ENCODE peak calls at places on chromosomes 6 and 20, in eight cellular contexts. G, U, O, K, H, I, E and M are unnamed samples.

GRCh38 chr6:81766482-81767069 is 14.1 kb upstream of the TENT5A start:
- DNase-seq in G (no peak), U (no peak), O (no peak), K (peak), H (no peak), I (peak), E (peak), M (no peak)

GRCh38 chr6:41236276-41236675 is 8.1 kb downstream of the TREML4 start:
- DNase-seq in G (no peak), U (no peak), O (no peak), K (no peak), H (no peak), I (no peak), E (no peak), M (no peak)

GRCh38 chr6:34556031-34556471 is at the start of gene SPDEF:
- DNase-seq in G (no peak), U (no peak), O (no peak), K (peak), H (no peak), I (no peak), E (no peak), M (no peak)

GRCh38 chr6:7392402-7392801 is 2.8 kb downstream of the RIOK1 start:
- DNase-seq in G (no peak), U (no peak), O (no peak), K (no peak), H (no peak), I (no peak), E (no peak), M (no peak)

GRCh38 chr20:13995841-13996240 is 525 bp downstream of the MACROD2 start:
- DNase-seq in G (no peak), U (peak), O (peak), K (peak), H (peak), I (no peak), E (peak), M (no peak)

GRCh38 chr6:20200761-20201160 is 11.5 kb downstream of the MBOAT1 start:
- DNase-seq in G (no peak), U (no peak), O (no peak), K (peak), H (no peak), I (no peak), E (no peak), M (no peak)

GRCh38 chr20:20363449-20364015 is 4.4 kb upstream of the INSM1 start:
- DNase-seq in G (no peak), U (peak), O (no peak), K (no peak), H (no peak), I (no peak), E (no peak), M (no peak)

GRCh38 chr6:89657445-89658158 is 19.1 kb upstream of the LYRM2 start:
- DNase-seq in G (no peak), U (no peak), O (no peak), K (no peak), H (no peak), I (no peak), E (no peak), M (no peak)

GRCh38 chr6:169785566-169785965 is 34.1 kb downstream of the ERMARD start:
- DNase-seq in G (no peak), U (no peak), O (no peak), K (no peak), H (no peak), I (no peak), E (no peak), M (no peak)

GRCh38 chr6:36765190-36765941 is 67.7 kb downstream of the RAB44 start:
- DNase-seq in G (no peak), U (no peak), O (no peak), K (no peak), H (no peak), I (no peak), E (no peak), M (no peak)

GRCh38 chr6:72963946-72964345 is 261.4 kb downstream of the KHDC1L start:
- DNase-seq in G (no peak), U (no peak), O (no peak), K (no peak), H (no peak), I (peak), E (no peak), M (no peak)

GRCh38 chr20:23528867-23529431 is 38.0 kb downstream of the CST8 start:
- DNase-seq in G (no peak), U (no peak), O (no peak), K (no peak), H (no peak), I (no peak), E (no peak), M (no peak)

GRCh38 chr6:170137911-170138910 is 152.7 kb downstream of the DLL1 start:
- DNase-seq in G (no peak), U (no peak), O (peak), K (no peak), H (no peak), I (no peak), E (no peak), M (no peak)

GRCh38 chr6:35962779-35963570 is 42.1 kb upstream of the SRPK1 start:
- DNase-seq in G (no peak), U (no peak), O (no peak), K (no peak), H (no peak), I (no peak), E (no peak), M (no peak)

GRCh38 chr20:3174442-3175263 is 1.3 kb upstream of the LZTS3 start:
- DNase-seq in G (no peak), U (peak), O (no peak), K (no peak), H (no peak), I (peak), E (no peak), M (no peak)

GRCh38 chr20:53839423-53840176 is 230.8 kb downstream of the BCAS1 start:
- DNase-seq in G (no peak), U (no peak), O (peak), K (peak), H (peak), I (no peak), E (no peak), M (peak)

GRCh38 chr6:99467509-99468106 is 42.5 kb upstream of the PNISR start:
- DNase-seq in G (peak), U (peak), O (no peak), K (no peak), H (no peak), I (peak), E (no peak), M (peak)

GRCh38 chr20:34070079-34070439 is 42.0 kb downstream of the EIF2S2 start:
- DNase-seq in G (no peak), U (no peak), O (no peak), K (no peak), H (no peak), I (no peak), E (no peak), M (no peak)

GRCh38 chr20:9149796-9150195 is 80.9 kb downstream of the PLCB4 start:
- DNase-seq in G (no peak), U (no peak), O (no peak), K (no peak), H (no peak), I (no peak), E (no peak), M (no peak)

GRCh38 chr20:60268502-60268901 is 310.3 kb downstream of the CDH26 start:
- DNase-seq in G (no peak), U (no peak), O (no peak), K (no peak), H (no peak), I (no peak), E (no peak), M (no peak)

GRCh38 chr20:51584116-51584515 is 41.6 kb upstream of the NFATC2 start:
- DNase-seq in G (no peak), U (no peak), O (no peak), K (no peak), H (no peak), I (no peak), E (no peak), M (no peak)

GRCh38 chr6:170371588-170371987 is 65.0 kb downstream of the FAM120B start:
- DNase-seq in G (no peak), U (peak), O (no peak), K (no peak), H (no peak), I (peak), E (no peak), M (no peak)

GRCh38 chr20:36744764-36745191 is 1.1 kb downstream of the NDRG3 start:
- DNase-seq in G (no peak), U (peak), O (peak), K (no peak), H (peak), I (peak), E (no peak), M (no peak)

GRCh38 chr6:33750244-33750991 is 3.7 kb upstream of the IP6K3 start:
- DNase-seq in G (no peak), U (no peak), O (peak), K (no peak), H (no peak), I (no peak), E (peak), M (no peak)

GRCh38 chr6:52517502-52518278 is 59.2 kb downstream of the TRAM2 start:
- DNase-seq in G (peak), U (peak), O (peak), K (peak), H (peak), I (peak), E (peak), M (no peak)

GRCh38 chr20:39623584-39624234 is 661.6 kb downstream of the DHX35 start:
- DNase-seq in G (no peak), U (no peak), O (no peak), K (no peak), H (no peak), I (no peak), E (peak), M (no peak)

GRCh38 chr20:57074386-57074785 is 192.1 kb downstream of the BMP7 start:
- DNase-seq in G (no peak), U (no peak), O (no peak), K (no peak), H (no peak), I (no peak), E (no peak), M (no peak)

GRCh38 chr20:32685541-32686529 is 12.1 kb upstream of the C20orf203 start:
- DNase-seq in G (no peak), U (peak), O (no peak), K (no peak), H (peak), I (peak), E (no peak), M (no peak)

GRCh38 chr6:168301648-168302398 is 17.8 kb downstream of the DACT2 start:
- DNase-seq in G (no peak), U (peak), O (peak), K (peak), H (no peak), I (no peak), E (no peak), M (no peak)

GRCh38 chr20:62418709-62419487 is 8.4 kb downstream of the RBBP8NL start:
- DNase-seq in G (no peak), U (no peak), O (no peak), K (no peak), H (no peak), I (no peak), E (no peak), M (no peak)

GRCh38 chr6:118980063-118980462 is 45.1 kb upstream of the MCM9 start:
- DNase-seq in G (no peak), U (no peak), O (peak), K (no peak), H (no peak), I (peak), E (no peak), M (no peak)

GRCh38 chr6:148074735-148075134 is 267.9 kb upstream of the SASH1 start:
- DNase-seq in G (no peak), U (no peak), O (no peak), K (no peak), H (no peak), I (no peak), E (no peak), M (no peak)

GRCh38 chr20:50188287-50188688 is 2.3 kb upstream of the CEBPB start:
- DNase-seq in G (no peak), U (no peak), O (no peak), K (no peak), H (no peak), I (no peak), E (no peak), M (no peak)
- H3K27ac ChIP-seq in G (no peak), U (no peak), O (peak), K (no peak), H (no peak), I (no peak), E (peak), M (no peak)

GRCh38 chr6:157653521-157653920 is 169.5 kb upstream of the SNX9 start:
- DNase-seq in G (no peak), U (no peak), O (no peak), K (no peak), H (no peak), I (no peak), E (no peak), M (no peak)
- H3K4me3 ChIP-seq in G (no peak), U (no peak), O (no peak), K (no peak), H (no peak), I (no peak), E (no peak), M (no peak)

GRCh38 chr6:31299947-31300346 is 28.1 kb upstream of the HLA-C start:
- DNase-seq in G (no peak), U (no peak), O (no peak), K (no peak), H (no peak), I (no peak), E (no peak), M (no peak)

GRCh38 chr6:31304683-31305082 is 32.8 kb upstream of the HLA-C start:
- DNase-seq in G (no peak), U (no peak), O (no peak), K (no peak), H (no peak), I (peak), E (no peak), M (no peak)

GRCh38 chr6:31300797-31301196 is 28.9 kb upstream of the HLA-C start:
- DNase-seq in G (no peak), U (no peak), O (no peak), K (no peak), H (no peak), I (no peak), E (no peak), M (no peak)

GRCh38 chr6:31294056-31294455 is 22.2 kb upstream of the HLA-C start:
- DNase-seq in G (no peak), U (no peak), O (no peak), K (no peak), H (no peak), I (no peak), E (no peak), M (no peak)

DNA sequence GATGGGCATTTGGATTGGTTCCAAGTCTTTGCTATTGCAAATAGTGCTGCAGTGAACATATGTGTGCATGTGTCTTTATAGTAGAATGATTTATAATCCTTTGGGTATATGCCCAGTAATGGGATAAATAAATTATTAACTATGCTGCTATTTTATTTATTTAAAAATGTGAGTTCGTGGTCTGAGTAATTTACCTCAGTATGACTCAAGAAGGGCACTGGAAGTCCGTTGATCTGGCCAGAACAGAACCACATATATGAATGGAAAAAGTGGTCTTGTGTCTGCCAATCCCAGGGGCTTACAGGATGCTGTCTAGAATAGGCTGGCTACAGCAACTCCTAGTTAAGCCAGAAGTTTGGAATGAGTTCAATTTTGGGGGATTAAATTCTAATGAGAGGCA is 27.6 kb upstream of the HLA-C start:
- DNase-seq in G (no peak), U (no peak), O (no peak), K (no peak), H (no peak), I (no peak), E (no peak), M (no peak)
- H3K27ac ChIP-seq in G (no peak), U (no peak), O (no peak), K (no peak), H (no peak), I (no peak), E (no peak), M (no peak)

GRCh38 chr6:78500299-78501089 is 366.9 kb upstream of the IRAK1BP1 start:
- DNase-seq in G (no peak), U (no peak), O (no peak), K (no peak), H (no peak), I (no peak), E (no peak), M (no peak)

GRCh38 chr6:78505178-78505577 is 362.2 kb upstream of the IRAK1BP1 start:
- DNase-seq in G (no peak), U (no peak), O (no peak), K (no peak), H (no peak), I (no peak), E (no peak), M (no peak)

GRCh38 chr6:78502386-78502887 is 364.9 kb upstream of the IRAK1BP1 start:
- DNase-seq in G (no peak), U (peak), O (no peak), K (no peak), H (no peak), I (no peak), E (no peak), M (no peak)
- H3K4me3 ChIP-seq in G (no peak), U (no peak), O (no peak), K (no peak), H (no peak), I (no peak), E (no peak), M (no peak)

GRCh38 chr6:131532476-131533108 is 40.4 kb upstream of the ARG1 start:
- DNase-seq in G (no peak), U (no peak), O (no peak), K (no peak), H (no peak), I (peak), E (no peak), M (peak)
- H3K27ac ChIP-seq in G (no peak), U (no peak), O (no peak), K (no peak), H (no peak), I (no peak), E (no peak), M (no peak)